ENCODE peak calls at places on chromosomes 5 and 9, in eight cellular contexts. G, S, N, C, M, D, E and I are unnamed samples.

GRCh38 chr5:124519396-124519795 is 227.0 kb downstream of the ZNF608 start:
- DNase-seq in G (no peak), S (no peak), N (no peak), C (peak), M (no peak), D (peak), E (no peak), I (no peak)

GRCh38 chr5:57834829-57835554 is 352.4 kb upstream of the ACTBL2 start:
- DNase-seq in G (no peak), S (no peak), N (peak), C (no peak), M (no peak), D (peak), E (no peak), I (no peak)

GRCh38 chr5:126499742-126500396 is 76.7 kb downstream of the GRAMD2B start:
- DNase-seq in G (no peak), S (no peak), N (no peak), C (no peak), M (no peak), D (no peak), E (no peak), I (no peak)

GRCh38 chr9:130387905-130388304 is 56.9 kb upstream of the ASS1 start:
- DNase-seq in G (no peak), S (no peak), N (no peak), C (no peak), M (no peak), D (no peak), E (no peak), I (no peak)

GRCh38 chr5:10474521-10475075 is 32.9 kb downstream of the ROPN1L start:
- DNase-seq in G (no peak), S (no peak), N (no peak), C (no peak), M (no peak), D (peak), E (no peak), I (no peak)

GRCh38 chr9:133476941-133477340 is 2.0 kb downstream of the SLC2A6 start:
- DNase-seq in G (no peak), S (no peak), N (no peak), C (no peak), M (no peak), D (no peak), E (no peak), I (no peak)

GRCh38 chr9:137632432-137633161 is 13.8 kb downstream of the EHMT1 start:
- DNase-seq in G (no peak), S (no peak), N (no peak), C (no peak), M (no peak), D (no peak), E (no peak), I (no peak)

GRCh38 chr5:107247427-107247826 is 423.3 kb downstream of the EFNA5 start:
- DNase-seq in G (no peak), S (no peak), N (no peak), C (no peak), M (no peak), D (no peak), E (no peak), I (no peak)

GRCh38 chr5:169650701-169651331 is 13.7 kb downstream of the DOCK2 start:
- DNase-seq in G (no peak), S (no peak), N (no peak), C (no peak), M (no peak), D (peak), E (no peak), I (no peak)

GRCh38 chr5:175872287-175873089 is 1.1 kb downstream of the CPLX2 start:
- DNase-seq in G (no peak), S (no peak), N (no peak), C (no peak), M (no peak), D (no peak), E (no peak), I (no peak)

GRCh38 chr5:74179183-74179582 is 461.3 kb downstream of the ENC1 start:
- DNase-seq in G (no peak), S (no peak), N (no peak), C (no peak), M (no peak), D (peak), E (no peak), I (no peak)

GRCh38 chr5:151155777-151156731 is 1.5 kb downstream of the ANXA6 start:
- DNase-seq in G (no peak), S (no peak), N (no peak), C (no peak), M (no peak), D (peak), E (no peak), I (no peak)

GRCh38 chr5:59296317-59297264 is 596.9 kb downstream of the PDE4D start:
- DNase-seq in G (no peak), S (no peak), N (no peak), C (no peak), M (no peak), D (peak), E (no peak), I (no peak)

GRCh38 chr9:35757527-35758275 is 3.6 kb upstream of the MSMP start:
- DNase-seq in G (no peak), S (no peak), N (peak), C (no peak), M (no peak), D (no peak), E (no peak), I (no peak)

GRCh38 chr9:22005083-22005699 is 3.9 kb downstream of the CDKN2B start:
- DNase-seq in G (no peak), S (no peak), N (no peak), C (no peak), M (no peak), D (peak), E (no peak), I (no peak)

GRCh38 chr5:76084496-76085285 is 1.5 kb downstream of the SV2C start:
- DNase-seq in G (no peak), S (no peak), N (no peak), C (no peak), M (peak), D (no peak), E (no peak), I (no peak)

GRCh38 chr9:134783699-134784039 is 96.9 kb upstream of the FCN2 start:
- DNase-seq in G (no peak), S (no peak), N (no peak), C (no peak), M (peak), D (no peak), E (peak), I (peak)

GRCh38 chr5:167050568-167051214 is 1240.8 kb upstream of the WWC1 start:
- DNase-seq in G (no peak), S (no peak), N (no peak), C (no peak), M (no peak), D (no peak), E (no peak), I (no peak)

GRCh38 chr5:168301593-168302388 is 10.3 kb downstream of the WWC1 start:
- DNase-seq in G (no peak), S (no peak), N (no peak), C (no peak), M (no peak), D (no peak), E (peak), I (no peak)

GRCh38 chr9:77544491-77545000 is 103.6 kb downstream of the GNA14 start:
- DNase-seq in G (no peak), S (no peak), N (no peak), C (no peak), M (no peak), D (peak), E (no peak), I (no peak)

GRCh38 chr5:172904643-172905345 is 54.4 kb upstream of the RPL26L1 start:
- DNase-seq in G (no peak), S (no peak), N (no peak), C (peak), M (peak), D (peak), E (peak), I (peak)

GRCh38 chr5:158154226-158155005 is 295.5 kb upstream of the CLINT1 start:
- DNase-seq in G (no peak), S (no peak), N (no peak), C (peak), M (no peak), D (peak), E (no peak), I (peak)

GRCh38 chr5:128062172-128062746 is 21.3 kb upstream of the SLC12A2 start:
- DNase-seq in G (no peak), S (no peak), N (no peak), C (no peak), M (no peak), D (peak), E (no peak), I (no peak)